ENCODE peak calls at places on chromosomes 2 and 18, in four cellular contexts. C, Z, J and F are unnamed samples.

GRCh38 chr2:176473177-176473576 is 203.9 kb downstream of the MTX2 start:
- DNase-seq in C (no peak), Z (no peak), J (no peak), F (no peak)

GRCh38 chr2:240133401-240133800 is 2.7 kb downstream of the COPS9 start:
- DNase-seq in J (peak; percentile 43), C (no peak), Z (peak; percentile 12), F (peak; percentile 46)

GRCh38 chr2:3814846-3815245 is 111.5 kb downstream of the DCDC2C start:
- DNase-seq in Z (no peak), C (no peak), J (no peak), F (no peak)

GRCh38 chr18:3526421-3527354 is 76.7 kb downstream of the TGIF1 start:
- DNase-seq in Z (no peak), J (no peak), C (no peak), F (no peak)

GRCh38 chr2:17252258-17252657 is 266.0 kb downstream of the RAD51AP2 start:
- DNase-seq in C (no peak), Z (no peak), J (no peak), F (no peak)

GRCh38 chr2:74975016-74975415 is 16.6 kb downstream of the POLE4 start:
- DNase-seq in C (no peak), J (no peak), Z (no peak), F (no peak)

GRCh38 chr2:109494351-109494750 is 119.4 kb downstream of the SEPTIN10 start:
- DNase-seq in C (no peak), J (no peak), Z (no peak), F (no peak)

GRCh38 chr2:238855299-238855698 is 7.4 kb downstream of the TWIST2 start:
- DNase-seq in J (no peak), C (no peak), Z (no peak), F (no peak)

GRCh38 chr2:74048147-74048546 is 63.4 kb downstream of the TET3 start:
- DNase-seq in C (no peak), Z (no peak), J (no peak), F (no peak)

GRCh38 chr2:74945783-74946165 is 12.7 kb upstream of the POLE4 start:
- DNase-seq in J (no peak), C (no peak), Z (no peak), F (no peak)

GRCh38 chr2:273338-273737 is 8.6 kb downstream of the ACP1 start:
- DNase-seq in J (no peak), C (no peak), Z (no peak), F (no peak)

GRCh38 chr2:231099918-231100317 is 24.9 kb downstream of the HTR2B start:
- DNase-seq in Z (no peak), J (no peak), C (no peak), F (no peak)

GRCh38 chr2:240961878-240962277 is 36.5 kb upstream of the SNED1 start:
- DNase-seq in Z (no peak), C (no peak), J (peak; percentile 20), F (no peak)

GRCh38 chr2:116669782-116670181 is 1144.7 kb upstream of the DDX18 start:
- DNase-seq in Z (no peak), C (no peak), J (no peak), F (no peak)

GRCh38 chr2:9480157-9480556 is 5.8 kb downstream of the IAH1 start:
- DNase-seq in J (no peak), C (no peak), Z (no peak), F (no peak)

GRCh38 chr2:170191166-170191872 is 13.4 kb downstream of the MYO3B start:
- DNase-seq in C (no peak), J (no peak), Z (no peak), F (no peak)

GRCh38 chr18:73719611-73720010 is 428.0 kb downstream of the FBXO15 start:
- DNase-seq in C (no peak), J (no peak), Z (no peak), F (no peak)

GRCh38 chr2:173775440-173775839 is 189.7 kb downstream of the SP3 start:
- DNase-seq in Z (no peak), C (no peak), J (no peak), F (no peak)

GRCh38 chr2:26492749-26493515 is 15.0 kb upstream of the OTOF start:
- DNase-seq in Z (no peak), C (no peak), J (peak; percentile 62), F (no peak)

GRCh38 chr2:26494891-26495290 is 17.0 kb upstream of the OTOF start:
- DNase-seq in J (no peak), C (no peak), Z (no peak), F (no peak)

GRCh38 chr2:26491563-26492167 is 13.7 kb upstream of the OTOF start:
- DNase-seq in Z (no peak), C (no peak), J (peak; percentile 42), F (no peak)

GRCh38 chr2:26494199-26494598 is 16.3 kb upstream of the OTOF start:
- DNase-seq in J (peak; percentile 54), Z (no peak), C (no peak), F (no peak)

GRCh38 chr2:26493631-26494030 is 15.7 kb upstream of the OTOF start:
- DNase-seq in C (no peak), J (peak; percentile 2), Z (no peak), F (no peak)
- H3K27ac ChIP-seq in C (no peak overlapping the region), J (no peak overlapping the region), Z (no peak overlapping the region), F (no peak overlapping the region)

GRCh38 chr2:44290271-44290670 is 15.0 kb downstream of the SLC3A1 start:
- DNase-seq in Z (no peak), C (no peak), J (no peak), F (no peak)
- H3K27ac ChIP-seq in Z (no peak overlapping the region), C (no peak overlapping the region), J (no peak overlapping the region), F (no peak overlapping the region)

GRCh38 chr2:47414682-47415458 is 11.9 kb downstream of the MSH2 start:
- DNase-seq in C (no peak), J (no peak), Z (no peak), F (no peak)
- H3K27ac ChIP-seq in C (no peak overlapping the region), J (no peak overlapping the region), Z (no peak overlapping the region), F (no peak overlapping the region)

GRCh38 chr2:70683455-70683854 is 84.5 kb downstream of the ADD2 start:
- DNase-seq in C (no peak), Z (no peak), J (peak; percentile 4), F (peak; percentile 39)
- H3K27ac ChIP-seq in C (no peak overlapping the region), Z (no peak overlapping the region), J (no peak overlapping the region), F (no peak overlapping the region)

GRCh38 chr2:237739101-237739500 is 59.5 kb upstream of the RBM44 start:
- DNase-seq in C (peak; percentile 63), Z (no peak), J (peak; percentile 91), F (no peak)

GRCh38 chr2:237735762-237736161 is 62.8 kb upstream of the RBM44 start:
- DNase-seq in Z (no peak), J (no peak), C (no peak), F (no peak)

GRCh38 chr2:237738255-237738654 is 60.3 kb upstream of the RBM44 start:
- DNase-seq in Z (no peak), C (no peak), J (no peak), F (no peak)

GRCh38 chr2:237736783-237737182 is 61.8 kb upstream of the RBM44 start:
- DNase-seq in C (no peak), Z (no peak), J (no peak), F (no peak)

DNA sequence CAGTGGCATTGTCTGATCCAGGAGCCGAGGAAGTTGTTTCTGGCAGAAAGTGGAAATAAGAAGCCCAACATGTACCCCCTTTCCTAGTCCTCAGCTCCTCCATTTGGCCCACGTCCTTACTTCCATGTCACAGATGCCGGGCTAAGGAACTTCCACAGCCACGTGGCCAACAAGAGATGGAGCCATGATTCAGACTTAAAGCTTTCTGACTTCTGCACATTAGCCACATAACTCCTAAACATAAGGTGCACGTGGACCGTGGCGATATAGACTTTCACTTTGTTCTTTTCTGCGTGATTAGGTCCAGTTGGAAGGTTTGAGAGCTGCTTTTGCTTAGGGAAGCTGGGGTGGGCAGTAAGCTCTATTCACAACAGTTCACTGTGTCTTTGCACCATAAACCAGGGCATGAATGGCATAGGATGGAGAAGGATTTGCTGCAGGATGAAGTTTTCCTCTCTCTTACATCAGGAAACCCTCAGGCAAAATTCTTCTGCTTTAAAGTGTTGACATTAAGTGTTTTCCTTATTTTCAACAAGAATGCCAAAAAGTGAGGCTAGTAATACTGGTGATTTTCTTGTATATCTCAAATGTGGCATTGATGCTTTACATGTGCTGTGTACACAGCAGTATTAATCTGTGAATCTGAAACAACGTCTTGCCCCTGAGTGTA is 61.2 kb upstream of the RBM44 start:
- DNase-seq in Z (no peak), J (no peak), C (no peak), F (no peak)
- H3K27ac ChIP-seq in Z (peak overlapping the region; percentile 54), J (no peak overlapping the region), C (no peak overlapping the region), F (peak overlapping the region; percentile 56)

DNA sequence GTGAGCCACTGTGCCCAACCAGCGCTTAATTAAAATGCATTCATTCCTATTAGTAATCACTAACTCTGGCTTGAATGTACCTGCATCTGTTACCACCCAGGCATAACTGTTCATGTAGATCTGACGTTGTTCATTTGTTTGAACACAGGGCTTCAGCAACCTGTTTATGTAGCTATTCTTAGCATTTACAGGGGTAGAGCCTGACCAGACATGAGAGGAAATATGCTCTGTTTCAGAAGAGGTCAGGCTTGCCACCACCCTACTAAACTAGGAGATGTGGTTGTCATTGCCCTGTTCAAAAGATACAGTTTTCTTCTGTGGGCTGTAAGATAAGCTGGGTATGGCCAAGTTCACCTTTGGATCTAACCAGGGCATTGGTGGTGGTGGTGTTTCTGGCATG is 8.8 kb downstream of the MGAT5 start:
- DNase-seq in C (no peak), J (no peak), Z (no peak), F (no peak)
- H3K27ac ChIP-seq in C (no peak overlapping the region), J (peak overlapping the region; percentile 33), Z (no peak overlapping the region), F (no peak overlapping the region)